ENCODE peak calls at places on chromosome 7, in four cellular contexts. X, D, E and K are unnamed samples.

GRCh38 chr7:128166603-128167315 is 74.3 kb upstream of the LEP start:
- DNase-seq in D (peak; percentile 12), X (peak; percentile 81), E (peak; percentile 45), K (no peak)

GRCh38 chr7:26843696-26844095 is 20.7 kb downstream of the SKAP2 start:
- DNase-seq in D (peak; percentile 16), E (no peak), X (no peak), K (no peak)

GRCh38 chr7:22488643-22489462 is 11.1 kb downstream of the STEAP1B start:
- DNase-seq in E (peak; percentile 65), D (peak; percentile 54), X (no peak), K (peak; percentile 48)

GRCh38 chr7:5403442-5403841 is 20.2 kb downstream of the TNRC18 start:
- DNase-seq in E (no peak), D (no peak), X (no peak), K (no peak)

GRCh38 chr7:150322114-150322832 is 882 bp upstream of the LRRC61 start:
- DNase-seq in E (no peak), D (no peak), X (no peak), K (peak; percentile 14)

GRCh38 chr7:1914743-1915142 is 244.7 kb downstream of the ELFN1 start:
- DNase-seq in E (no peak), X (no peak), D (no peak), K (no peak)

GRCh38 chr7:50092579-50093411 is at the start of gene ZPBP:
- DNase-seq in E (no peak), X (peak; percentile 76), D (peak; percentile 25), K (peak; percentile 22)

GRCh38 chr7:88668591-88668990 is 90.9 kb upstream of the ZNF804B start:
- DNase-seq in E (no peak), D (no peak), X (no peak), K (no peak)

GRCh38 chr7:141541375-141541774 is 9.8 kb upstream of the AGK start:
- DNase-seq in E (no peak), X (no peak), D (no peak), K (no peak)

GRCh38 chr7:100483728-100484635 is at the start of gene NYAP1:
- DNase-seq in D (no peak), E (no peak), X (no peak), K (peak; percentile 56)

GRCh38 chr7:75889826-75890225 is 11.0 kb downstream of the RHBDD2 start:
- DNase-seq in D (no peak), E (no peak), X (no peak), K (no peak)

GRCh38 chr7:36128448-36129047 is 24.5 kb upstream of the EEPD1 start:
- DNase-seq in E (no peak), X (peak; percentile 91), D (peak; percentile 83), K (no peak)

GRCh38 chr7:142581341-142581740 is 167.9 kb upstream of the PRSS1 start:
- DNase-seq in X (no peak), D (peak; percentile 61), E (no peak), K (no peak)

GRCh38 chr7:55576753-55577152 is 4.5 kb upstream of the VOPP1 start:
- DNase-seq in D (no peak), E (no peak), X (no peak), K (no peak)

GRCh38 chr7:77450613-77451012 is 34.5 kb upstream of the GSAP start:
- DNase-seq in X (no peak), D (no peak), E (no peak), K (no peak)

GRCh38 chr7:14582010-14582409 is 320.5 kb downstream of the DGKB start:
- DNase-seq in X (no peak), D (no peak), E (no peak), K (no peak)

GRCh38 chr7:12796397-12797136 is 109.1 kb downstream of the ARL4A start:
- DNase-seq in E (no peak), D (no peak), X (no peak), K (no peak)

GRCh38 chr7:1695800-1696454 is 25.9 kb downstream of the ELFN1 start:
- DNase-seq in D (no peak), X (peak; percentile 50), E (no peak), K (no peak)

GRCh38 chr7:108442039-108442568 is 14.1 kb downstream of the NRCAM start:
- DNase-seq in X (no peak), D (peak; percentile 71), E (no peak), K (no peak)

GRCh38 chr7:52017802-52018679 is 701.4 kb upstream of the COBL start:
- DNase-seq in X (no peak), D (no peak), E (no peak), K (no peak)

GRCh38 chr7:110590415-110590814 is 500.5 kb upstream of the LRRN3 start:
- DNase-seq in X (no peak), E (no peak), D (no peak), K (no peak)

GRCh38 chr7:99124236-99124635 is 19.7 kb downstream of the SMURF1 start:
- DNase-seq in D (no peak), E (no peak), X (no peak), K (no peak)

GRCh38 chr7:91168766-91169518 is 95.3 kb upstream of the FZD1 start:
- DNase-seq in D (no peak), E (no peak), X (no peak), K (no peak)

GRCh38 chr7:90999989-91000979 is 263.9 kb upstream of the FZD1 start:
- DNase-seq in D (peak; percentile 10), X (no peak), E (no peak), K (no peak)

GRCh38 chr7:101978683-101979082 is 161.3 kb downstream of the CUX1 start:
- DNase-seq in D (no peak), E (no peak), X (no peak), K (no peak)

GRCh38 chr7:100900978-100901377 is 5.3 kb upstream of the ACHE start:
- DNase-seq in X (no peak), E (no peak), D (no peak), K (no peak)

GRCh38 chr7:136594739-136595144 is 273.7 kb upstream of the CHRM2 start:
- DNase-seq in E (no peak), X (no peak), D (no peak), K (no peak)

GRCh38 chr7:18834574-18835361 is 282.7 kb downstream of the TWIST1 start:
- DNase-seq in X (no peak), E (no peak), D (no peak), K (no peak)

GRCh38 chr7:79334841-79335240 is 118.6 kb downstream of the MAGI2 start:
- DNase-seq in X (no peak), D (no peak), E (no peak), K (no peak)